ENCODE peak calls at places on chromosomes 1 and 21, in five cellular contexts. Y, B, N, H and L are unnamed samples.

GRCh38 chr1:245810181-245810727 is 655.5 kb downstream of the KIF26B start:
- DNase-seq in B (no peak), N (no peak), Y (no peak), H (no peak), L (no peak)

GRCh38 chr1:112718691-112719418 is 3.7 kb upstream of the PPM1J start:
- DNase-seq in Y (peak), B (no peak), N (peak), H (peak), L (peak)

GRCh38 chr1:46221749-46222148 is 18.6 kb downstream of the LURAP1 start:
- DNase-seq in B (no peak), Y (no peak), H (no peak), N (no peak), L (no peak)

GRCh38 chr21:44082648-44083436 is 24.4 kb upstream of the PWP2 start:
- DNase-seq in Y (no peak), N (no peak), H (no peak), B (no peak), L (no peak)

GRCh38 chr1:3454811-3455618 is 550 bp downstream of the ARHGEF16 start:
- DNase-seq in N (no peak), Y (no peak), H (peak), B (no peak), L (no peak)

GRCh38 chr1:76925825-76926224 is 58.5 kb downstream of the ST6GALNAC5 start:
- DNase-seq in N (no peak), B (no peak), H (no peak), Y (no peak), L (no peak)

GRCh38 chr1:29753244-29753643 is 516.9 kb downstream of the PTPRU start:
- DNase-seq in Y (no peak), N (no peak), H (no peak), B (no peak), L (no peak)

GRCh38 chr1:63892632-63893395 is 119.0 kb downstream of the ROR1 start:
- DNase-seq in N (peak), B (no peak), Y (peak), H (no peak), L (peak)

GRCh38 chr1:242525360-242525722 is 844 bp upstream of the PLD5 start:
- DNase-seq in Y (no peak), N (no peak), B (no peak), H (no peak), L (no peak)

GRCh38 chr21:35868005-35868868 is 192.1 kb downstream of the SETD4 start:
- DNase-seq in N (no peak), B (no peak), H (no peak), Y (no peak), L (no peak)

GRCh38 chr1:200962631-200963030 is 60.9 kb downstream of the KIF21B start:
- DNase-seq in B (no peak), H (no peak), Y (no peak), N (no peak), L (no peak)

GRCh38 chr1:111603979-111604378 is 15.6 kb upstream of the RAP1A start:
- DNase-seq in B (no peak), H (no peak), N (no peak), Y (peak), L (no peak)

GRCh38 chr1:182185822-182186756 is 124.6 kb upstream of the ZNF648 start:
- DNase-seq in B (peak), H (no peak), N (no peak), Y (no peak), L (peak)

GRCh38 chr1:210292276-210292851 is 36.3 kb upstream of the HHAT start:
- DNase-seq in H (peak), N (peak), Y (peak), B (no peak), L (peak)

GRCh38 chr1:29673669-29674624 is 437.6 kb downstream of the PTPRU start:
- DNase-seq in Y (no peak), N (no peak), H (no peak), B (no peak), L (no peak)

GRCh38 chr1:58781541-58782307 is 2.1 kb downstream of the JUN start:
- DNase-seq in Y (peak), H (peak), N (peak), B (no peak), L (peak)

GRCh38 chr1:212606734-212607205 is 1.8 kb upstream of the ATF3 start:
- DNase-seq in Y (peak), H (peak), B (no peak), N (no peak), L (no peak)

GRCh38 chr1:1181129-1181937 is 7.7 kb downstream of the TTLL10 start:
- DNase-seq in H (no peak), N (no peak), Y (no peak), B (no peak), L (no peak)

GRCh38 chr21:15441060-15441493 is 288.7 kb upstream of the USP25 start:
- DNase-seq in Y (no peak), B (no peak), N (no peak), H (no peak), L (no peak)

GRCh38 chr1:182389619-182390047 is 2.0 kb downstream of the GLUL start:
- DNase-seq in B (no peak), H (peak), N (no peak), Y (no peak), L (no peak)

GRCh38 chr1:238658766-238659165 is 727.6 kb upstream of the CHRM3 start:
- DNase-seq in N (peak), Y (no peak), B (no peak), H (no peak), L (peak)

GRCh38 chr1:3072178-3072947 is 3.4 kb downstream of the PRDM16 start:
- DNase-seq in H (peak), N (no peak), B (no peak), Y (no peak), L (no peak)

GRCh38 chr1:164263540-164263939 is 295.4 kb upstream of the PBX1 start:
- DNase-seq in N (no peak), H (no peak), B (no peak), Y (no peak), L (no peak)

GRCh38 chr21:45826733-45827692 is 154.6 kb upstream of the COL6A1 start:
- DNase-seq in N (no peak), Y (peak), H (no peak), B (no peak), L (no peak)

GRCh38 chr1:62870148-62870547 is 86.2 kb downstream of the ATG4C start:
- DNase-seq in H (no peak), Y (no peak), B (no peak), N (peak), L (no peak)

GRCh38 chr21:38506606-38507331 is 8.5 kb upstream of the ERG start:
- DNase-seq in B (no peak), H (no peak), N (no peak), Y (no peak), L (no peak)

GRCh38 chr21:38504056-38504455 is 5.8 kb upstream of the ERG start:
- DNase-seq in Y (no peak), B (no peak), H (no peak), N (peak), L (no peak)

GRCh38 chr21:38503588-38503987 is 5.3 kb upstream of the ERG start:
- DNase-seq in B (no peak), H (no peak), Y (no peak), N (peak), L (peak)

GRCh38 chr21:38507374-38507942 is 9.2 kb upstream of the ERG start:
- DNase-seq in H (no peak), B (no peak), N (no peak), Y (no peak), L (no peak)

DNA sequence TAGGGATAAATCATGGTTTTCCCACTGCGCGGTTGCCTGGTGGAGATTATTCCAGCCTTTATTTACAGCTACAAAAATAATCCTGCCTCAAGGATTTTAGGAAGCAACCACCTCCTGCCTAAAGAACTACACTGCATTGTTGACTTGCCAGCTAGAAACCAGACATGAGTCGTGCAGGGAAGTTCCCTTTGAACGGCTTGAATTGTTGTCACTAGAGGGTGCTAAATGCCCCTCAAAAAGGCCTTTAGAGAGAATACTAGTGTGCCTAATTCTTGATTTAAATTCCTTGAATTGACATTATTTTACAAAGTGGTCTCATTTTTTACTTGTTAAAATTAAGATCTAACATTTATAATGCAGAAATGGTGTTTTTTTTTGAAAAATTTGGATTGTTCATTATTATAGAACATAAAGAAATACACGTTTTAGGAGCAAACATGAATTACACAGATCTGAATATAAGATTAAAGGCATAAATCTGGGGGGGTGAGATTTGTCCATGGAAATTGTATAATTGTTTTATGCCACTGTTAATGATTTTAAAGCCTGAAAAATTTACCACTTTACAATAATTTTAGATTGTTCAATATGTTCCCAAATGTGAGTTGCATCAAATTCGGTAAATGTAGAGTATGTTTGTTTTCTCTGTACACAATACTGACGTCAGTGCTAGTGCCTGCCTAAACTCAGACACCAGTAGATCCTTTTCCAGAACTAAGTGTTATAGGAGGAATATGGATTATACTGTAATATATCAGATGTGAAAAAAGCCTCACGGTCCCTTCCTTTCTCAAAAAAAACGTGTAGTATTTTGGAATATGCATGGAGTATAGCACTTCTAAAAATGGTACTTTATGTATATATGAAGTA is 7.6 kb upstream of the ERG start:
- DNase-seq in N (peak), B (peak), H (no peak), Y (peak), L (peak)
- TF ChIP-seq CTCF in N (peak), B (peak), H (peak), Y (peak), L (peak)

GRCh38 chr1:156357977-156358376 is 11.0 kb upstream of the RHBG start:
- DNase-seq in B (no peak), H (no peak), N (no peak), Y (no peak), L (no peak)
- TF ChIP-seq CTCF in B (no peak), H (no peak), N (no peak), Y (no peak), L (no peak)

GRCh38 chr1:179872558-179872957 is 5.0 kb downstream of the TOR1AIP2 start:
- DNase-seq in N (no peak), H (no peak), Y (no peak), B (no peak), L (no peak)
- TF ChIP-seq CTCF in N (no peak), H (no peak), Y (no peak), B (no peak), L (no peak)

DNA sequence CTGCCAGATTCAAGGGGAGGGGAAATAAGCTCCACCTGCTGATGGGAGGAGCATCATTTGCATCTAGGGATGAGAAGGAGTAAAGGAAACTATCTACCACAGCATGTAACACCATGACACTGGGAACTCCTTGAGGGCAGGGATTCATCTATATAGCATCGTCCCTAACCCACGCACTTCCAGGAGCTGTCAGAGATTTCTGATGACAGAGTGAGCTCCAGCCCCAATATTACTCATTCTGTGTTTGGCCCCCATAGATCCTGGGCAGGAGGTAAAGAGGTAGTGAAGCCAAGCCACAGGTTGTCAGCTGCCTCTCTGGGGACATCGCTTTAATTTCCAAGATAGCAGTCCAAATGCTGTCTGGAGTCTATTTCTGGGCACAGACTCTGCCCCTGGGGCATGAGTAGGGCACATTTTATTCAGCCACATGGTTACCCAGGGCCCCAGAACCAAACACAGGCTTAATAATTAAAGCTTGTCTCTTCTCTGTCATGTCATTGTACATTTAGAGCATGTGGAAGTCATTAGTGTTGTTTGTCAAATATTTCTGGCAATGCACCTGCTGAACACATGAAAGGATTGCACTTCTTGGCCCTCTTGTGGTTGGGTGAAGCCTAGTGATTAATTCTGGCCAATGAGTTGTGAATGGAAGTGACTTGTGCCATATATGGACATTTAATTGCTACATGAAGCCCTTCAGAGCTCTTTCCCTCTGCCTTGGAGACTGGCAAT is 105.9 kb upstream of the POU3F1 start:
- DNase-seq in Y (no peak), B (no peak), H (no peak), N (no peak), L (no peak)
- TF ChIP-seq CTCF in Y (peak), B (no peak), H (no peak), N (no peak), L (peak)

GRCh38 chr1:43554444-43554992 is 23.8 kb downstream of the PTPRF start:
- DNase-seq in H (no peak), B (peak), Y (peak), N (peak), L (peak)
- TF ChIP-seq CTCF in H (peak), B (peak), Y (peak), N (peak), L (peak)

GRCh38 chr21:26965091-26965566 is 1.8 kb downstream of the ADAMTS5 start:
- DNase-seq in B (no peak), H (peak), Y (no peak), N (no peak), L (no peak)

GRCh38 chr21:26966360-26966977 is 419 bp downstream of the ADAMTS5 start:
- DNase-seq in B (no peak), H (peak), N (peak), Y (no peak), L (no peak)

GRCh38 chr21:26964379-26964778 is 2.5 kb downstream of the ADAMTS5 start:
- DNase-seq in N (no peak), H (no peak), B (no peak), Y (no peak), L (peak)

GRCh38 chr21:26965567-26966359 is 1.1 kb downstream of the ADAMTS5 start:
- DNase-seq in Y (peak), N (no peak), H (no peak), B (no peak), L (no peak)

GRCh38 chr21:26966978-26967913 is at the start of gene ADAMTS5:
- DNase-seq in Y (no peak), B (peak), N (peak), H (peak), L (peak)
- TF ChIP-seq CTCF in Y (no peak), B (no peak), N (no peak), H (no peak), L (no peak)

GRCh38 chr1:13541435-13542215 is 27.8 kb upstream of the LRRC38 start:
- DNase-seq in Y (peak), H (no peak), B (no peak), N (no peak), L (no peak)

GRCh38 chr1:13536612-13537011 is 22.8 kb upstream of the LRRC38 start:
- DNase-seq in B (no peak), N (no peak), Y (no peak), H (no peak), L (no peak)

GRCh38 chr1:13540871-13541270 is 27.1 kb upstream of the LRRC38 start:
- DNase-seq in H (no peak), N (no peak), B (no peak), Y (no peak), L (no peak)

GRCh38 chr1:13538832-13539231 is 25.0 kb upstream of the LRRC38 start:
- DNase-seq in Y (no peak), B (no peak), H (no peak), N (no peak), L (no peak)

GRCh38 chr1:13539683-13540082 is 25.9 kb upstream of the LRRC38 start:
- DNase-seq in Y (no peak), H (no peak), B (no peak), N (no peak), L (no peak)
- TF ChIP-seq CTCF in Y (no peak), H (no peak), B (no peak), N (no peak), L (no peak)

GRCh38 chr1:118716775-118717174 is 271.4 kb downstream of the TBX15 start:
- DNase-seq in H (no peak), B (no peak), N (no peak), Y (no peak), L (no peak)
- TF ChIP-seq CTCF in H (no peak), B (peak), N (no peak), Y (no peak), L (peak)

GRCh38 chr1:79364896-79365295 is 358.4 kb upstream of the ADGRL4 start:
- DNase-seq in N (peak), H (no peak), B (no peak), Y (no peak), L (peak)

GRCh38 chr1:79362470-79362869 is 355.9 kb upstream of the ADGRL4 start:
- DNase-seq in N (no peak), Y (no peak), B (no peak), H (no peak), L (no peak)
- TF ChIP-seq CTCF in N (peak), Y (no peak), B (no peak), H (no peak), L (no peak)